ENCODE peak calls at places on chromosome 16, in six cellular contexts. R is tibial artery, C is thoracic aorta, T is OCI-LY7, Q is ovary, O is adipocyte. K is an unnamed sample.
A peak's percentile ranks its signal among the peaks of the same experiment; 100 is the strongest.

GRCh38 chr16:11354733-11355574 is 9.7 kb downstream of the RMI2 start:
- DNase-seq in R (no peak), C (no peak), T (peak; percentile 87), Q (peak; percentile 56), O (peak; percentile 70), K (peak; percentile 93)

GRCh38 chr16:8867483-8868271 is 1.1 kb downstream of the CARHSP1 start:
- DNase-seq in R (peak; percentile 58), C (no peak), T (peak; percentile 57), Q (peak; percentile 79), O (peak; percentile 59), K (no peak)

GRCh38 chr16:27745348-27745747 is 195.4 kb downstream of the KATNIP start:
- DNase-seq in R (no peak), C (no peak), T (no peak), Q (no peak), O (no peak), K (no peak)

GRCh38 chr16:17328971-17329370 is 141.8 kb downstream of the XYLT1 start:
- DNase-seq in R (peak; percentile 69), C (no peak), T (no peak), Q (no peak), O (no peak), K (no peak)

GRCh38 chr16:54106078-54106477 is 180.5 kb downstream of the IRX3 start:
- DNase-seq in R (no peak), C (no peak), T (no peak), Q (no peak), O (no peak), K (no peak)

GRCh38 chr16:86431540-86431939 is 78.8 kb upstream of the FOXF1 start:
- DNase-seq in R (no peak), C (no peak), T (no peak), Q (no peak), O (no peak), K (no peak)

GRCh38 chr16:68564367-68564985 is 25.4 kb downstream of the ZFP90 start:
- DNase-seq in R (no peak), C (no peak), T (peak; percentile 5), Q (no peak), O (peak; percentile 7), K (no peak)

GRCh38 chr16:11257131-11257938 is 1.3 kb upstream of the SOCS1 start:
- DNase-seq in R (peak; percentile 83), C (no peak), T (peak; percentile 74), Q (peak; percentile 79), O (peak; percentile 88), K (peak; percentile 52)

GRCh38 chr16:85463228-85463611 is 149.9 kb upstream of the GSE1 start:
- DNase-seq in R (no peak), C (no peak), T (no peak), Q (no peak), O (no peak), K (no peak)

GRCh38 chr16:3542601-3543373 is 34.4 kb downstream of the NLRC3 start:
- DNase-seq in R (no peak), C (no peak), T (no peak), Q (no peak), O (no peak), K (no peak)

GRCh38 chr16:84726079-84726669 is 26.4 kb downstream of the USP10 start:
- DNase-seq in R (peak; percentile 93), C (peak; percentile 62), T (peak; percentile 84), Q (peak; percentile 95), O (peak; percentile 96), K (peak; percentile 65)

GRCh38 chr16:7506363-7506762 is 173.7 kb downstream of the RBFOX1 start:
- DNase-seq in R (no peak), C (no peak), T (no peak), Q (no peak), O (no peak), K (no peak)

GRCh38 chr16:77290451-77291110 is 91.4 kb downstream of the SYCE1L start:
- DNase-seq in R (no peak), C (no peak), T (no peak), Q (no peak), O (no peak), K (no peak)

GRCh38 chr16:31569360-31569717 is 41.6 kb downstream of the AHSP start:
- DNase-seq in R (no peak), C (no peak), T (no peak), Q (no peak), O (no peak), K (no peak)
- H3K4me3 ChIP-seq in R (no peak overlapping the region), C (peak overlapping the region; percentile 60), T (no peak overlapping the region), Q (peak overlapping the region; percentile 3), O (no peak overlapping the region), K (no peak overlapping the region)

GRCh38 chr16:73028263-73028662 is 19.7 kb downstream of the ZFHX3 start:
- DNase-seq in R (no peak), C (no peak), T (no peak), Q (no peak), O (no peak), K (no peak)
- H3K4me3 ChIP-seq in R (no peak overlapping the region), C (no peak overlapping the region), T (no peak overlapping the region), Q (no peak overlapping the region), O (no peak overlapping the region), K (no peak overlapping the region)

DNA sequence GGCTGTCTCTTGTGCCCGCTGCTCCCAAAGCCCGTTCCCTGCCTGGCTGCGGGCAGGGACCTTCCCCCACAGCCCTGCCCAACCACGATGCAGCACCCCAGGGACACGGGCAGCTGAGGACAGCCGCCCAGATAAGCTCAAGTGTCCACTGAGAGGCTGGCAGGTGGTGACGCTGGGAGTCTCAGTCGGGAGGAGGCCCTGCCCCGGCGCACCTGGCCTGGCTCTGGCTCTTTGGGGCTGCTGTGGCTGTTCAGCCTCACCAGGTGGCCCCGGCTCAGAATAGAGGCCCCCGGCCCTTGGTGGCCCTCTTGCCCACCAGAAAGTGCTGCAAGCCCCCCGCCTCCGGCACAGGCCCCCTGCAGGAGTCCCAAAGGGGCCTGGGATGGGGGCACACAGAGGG is 5.5 kb downstream of the NTHL1 start:
- DNase-seq in R (no peak), C (no peak), T (no peak), Q (no peak), O (no peak), K (no peak)
- H3K4me3 ChIP-seq in R (no peak overlapping the region), C (no peak overlapping the region), T (no peak overlapping the region), Q (no peak overlapping the region), O (no peak overlapping the region), K (no peak overlapping the region)

DNA sequence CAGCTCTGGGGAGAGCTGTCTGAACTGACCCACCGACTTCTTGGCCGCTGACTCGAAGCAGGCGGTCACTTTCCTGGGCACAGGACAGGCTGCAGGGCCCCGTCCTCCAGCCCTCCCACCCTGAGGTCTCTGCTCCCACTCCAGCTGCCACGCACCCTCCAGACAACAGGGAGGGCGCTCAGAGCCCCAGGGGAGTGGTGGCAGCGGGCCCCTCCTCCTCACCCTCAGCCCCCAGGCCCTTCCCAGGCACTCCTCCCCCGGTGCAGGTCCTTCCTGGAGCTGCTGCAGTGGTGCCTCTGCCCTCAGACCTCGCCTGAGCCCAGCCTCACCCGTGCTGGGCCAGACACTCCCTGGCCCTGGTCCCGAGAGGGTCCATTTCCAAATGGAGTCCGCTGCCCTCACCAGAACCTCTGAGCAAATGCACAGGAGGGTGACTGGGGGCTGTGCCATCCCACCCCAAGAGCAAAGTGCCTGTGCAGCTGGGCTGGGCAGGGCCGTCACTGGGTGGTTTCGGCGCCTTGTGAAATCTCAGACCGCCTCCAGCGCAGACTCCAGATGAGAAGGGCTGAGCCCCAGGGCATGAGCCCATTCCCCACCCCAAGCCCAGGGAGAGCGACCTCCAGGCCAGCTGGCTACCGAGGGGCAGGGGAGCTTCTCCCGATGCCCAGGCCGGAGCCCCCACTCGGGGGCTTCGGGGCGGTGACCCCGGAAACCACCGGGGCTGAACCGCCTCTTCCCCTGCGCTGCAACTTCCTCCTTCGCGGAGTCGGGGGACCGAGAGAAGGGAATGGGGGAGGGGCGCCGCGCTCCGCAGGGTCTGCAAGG is 717 bp downstream of the CYBA start:
- DNase-seq in R (no peak), C (no peak), T (peak; percentile 54), Q (no peak), O (peak; percentile 27), K (no peak)
- H3K4me3 ChIP-seq in R (peak overlapping the region; percentile 53), C (peak overlapping the region; percentile 74), T (peak overlapping the region; percentile 90), Q (peak overlapping the region; percentile 62), O (peak overlapping the region; percentile 80), K (peak overlapping the region; percentile 79)

GRCh38 chr16:87854907-87855683 is 14.2 kb downstream of the SLC7A5 start:
- DNase-seq in R (no peak), C (no peak), T (no peak), Q (no peak), O (no peak), K (no peak)

GRCh38 chr16:87851601-87852000 is 17.7 kb downstream of the SLC7A5 start:
- DNase-seq in R (no peak), C (no peak), T (no peak), Q (peak; percentile 32), O (no peak), K (no peak)

GRCh38 chr16:87854053-87854906 is 15.0 kb downstream of the SLC7A5 start:
- DNase-seq in R (no peak), C (no peak), T (no peak), Q (peak; percentile 44), O (no peak), K (no peak)

GRCh38 chr16:87851141-87851587 is 18.1 kb downstream of the SLC7A5 start:
- DNase-seq in R (no peak), C (no peak), T (no peak), Q (no peak), O (no peak), K (no peak)

DNA sequence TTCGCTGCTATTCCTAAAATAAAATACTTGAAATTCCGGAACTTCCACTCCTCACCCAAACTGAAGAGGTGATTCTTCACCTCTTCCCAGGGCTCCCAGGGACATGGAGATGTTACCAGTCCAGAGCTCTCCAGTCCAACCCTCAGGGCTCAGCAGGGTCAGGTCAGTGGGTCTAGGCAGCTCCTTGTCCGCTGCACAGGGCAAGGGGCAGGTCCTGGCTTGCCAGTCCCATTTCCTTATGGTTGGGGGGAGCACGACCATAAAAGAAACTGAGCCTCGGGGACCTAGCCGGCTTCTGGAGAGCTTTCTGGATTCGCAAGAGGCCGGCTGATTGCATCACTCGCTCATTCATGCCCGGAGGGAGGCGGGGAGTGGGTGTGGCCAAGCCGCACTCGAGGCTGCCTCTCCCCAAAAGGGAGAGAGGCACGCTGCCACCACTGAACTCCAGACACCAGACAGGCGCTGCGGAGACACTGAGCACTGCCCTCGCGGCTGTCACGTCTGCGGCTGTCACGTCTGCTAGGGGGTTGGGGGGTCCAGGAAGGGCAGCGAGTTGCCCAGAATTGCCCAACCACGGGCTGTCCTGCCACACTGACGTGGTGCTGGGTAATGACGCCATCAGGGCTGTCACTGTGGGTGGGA is 15.8 kb downstream of the SLC7A5 start:
- DNase-seq in R (peak; percentile 97), C (peak; percentile 88), T (peak; percentile 95), Q (peak; percentile 90), O (peak; percentile 98), K (peak; percentile 82)
- H3K4me3 ChIP-seq in R (peak overlapping the region; percentile 30), C (peak overlapping the region; percentile 67), T (peak overlapping the region; percentile 53), Q (peak overlapping the region; percentile 13), O (peak overlapping the region; percentile 72), K (no peak overlapping the region)

K was measured in Jurkat, Clone E6-1.